ENCODE peak calls at places on chromosomes 3 and 15, in four cellular contexts. One of them, this sample, is unnamed. For H3K4me1, the result is how much of the 10 kb centered on the place peaks cover.

GRCh38 chr15:87753539-87753938 is 503.0 kb downstream of the NTRK3 start:
- DNase-seq in GM12878: no peak
- DNase-seq in H1: no peak
- DNase-seq in HepG2: no peak
- DNase-seq in this sample: no peak

GRCh38 chr15:94840794-94841587 is 609.6 kb downstream of the MCTP2 start:
- DNase-seq in GM12878: no peak
- DNase-seq in H1: no peak
- DNase-seq in HepG2: no peak
- DNase-seq in this sample: no peak

GRCh38 chr3:40317061-40317676 is 7.7 kb downstream of the EIF1B start:
- DNase-seq in GM12878: no peak
- DNase-seq in H1: no peak
- DNase-seq in HepG2: peak
- DNase-seq in this sample: peak

GRCh38 chr3:191321019-191321767 is 8.0 kb upstream of the CCDC50 start:
- DNase-seq in GM12878: no peak
- DNase-seq in H1: no peak
- DNase-seq in HepG2: no peak
- DNase-seq in this sample: no peak

GRCh38 chr3:100463002-100463401 is 29.4 kb upstream of the TMEM45A start:
- DNase-seq in GM12878: peak
- DNase-seq in H1: no peak
- DNase-seq in HepG2: peak
- DNase-seq in this sample: no peak

GRCh38 chr3:193553606-193554005 is 1.1 kb downstream of the ATP13A4 start:
- DNase-seq in GM12878: no peak
- DNase-seq in H1: no peak
- DNase-seq in HepG2: no peak
- DNase-seq in this sample: no peak

GRCh38 chr3:137061186-137061585 is 103.4 kb downstream of the IL20RB start:
- DNase-seq in GM12878: no peak
- DNase-seq in H1: no peak
- DNase-seq in HepG2: no peak
- DNase-seq in this sample: no peak

GRCh38 chr15:41936649-41937567 is 35.4 kb downstream of the EHD4 start:
- DNase-seq in GM12878: no peak
- DNase-seq in H1: no peak
- DNase-seq in HepG2: no peak
- DNase-seq in this sample: no peak

GRCh38 chr15:49865925-49866757 is 245.3 kb downstream of the DTWD1 start:
- DNase-seq in GM12878: no peak
- DNase-seq in H1: no peak
- DNase-seq in HepG2: no peak
- DNase-seq in this sample: no peak

GRCh38 chr3:14522768-14523167 is 17.4 kb downstream of the GRIP2 start:
- DNase-seq in GM12878: no peak
- DNase-seq in H1: no peak
- DNase-seq in HepG2: no peak
- DNase-seq in this sample: no peak

GRCh38 chr15:73002509-73002908 is 49.8 kb upstream of the NEO1 start:
- DNase-seq in GM12878: no peak
- DNase-seq in H1: no peak
- DNase-seq in HepG2: no peak
- DNase-seq in this sample: no peak

GRCh38 chr3:29914861-29915524 is 634.1 kb downstream of the RBMS3 start:
- DNase-seq in GM12878: no peak
- DNase-seq in H1: no peak
- DNase-seq in HepG2: no peak
- DNase-seq in this sample: no peak

GRCh38 chr3:94184781-94185180 is 121.9 kb downstream of the NSUN3 start:
- DNase-seq in GM12878: no peak
- DNase-seq in H1: no peak
- DNase-seq in HepG2: no peak
- DNase-seq in this sample: no peak

GRCh38 chr3:99637381-99638111 is 848 bp upstream of the COL8A1 start:
- DNase-seq in GM12878: no peak
- DNase-seq in H1: no peak
- DNase-seq in HepG2: no peak
- DNase-seq in this sample: no peak

GRCh38 chr15:38528279-38528678 is 36.3 kb downstream of the RASGRP1 start:
- DNase-seq in GM12878: no peak
- DNase-seq in H1: no peak
- DNase-seq in HepG2: no peak
- DNase-seq in this sample: no peak

GRCh38 chr3:55937301-55937700 is 450.2 kb upstream of the WNT5A start:
- DNase-seq in GM12878: no peak
- DNase-seq in H1: no peak
- DNase-seq in HepG2: no peak
- DNase-seq in this sample: no peak

GRCh38 chr15:65578904-65579728 is 31.8 kb downstream of the INTS14 start:
- DNase-seq in GM12878: no peak
- DNase-seq in H1: no peak
- DNase-seq in HepG2: no peak
- DNase-seq in this sample: no peak

GRCh38 chr3:177824190-177824786 is 627.0 kb upstream of the TBL1XR1 start:
- DNase-seq in GM12878: no peak
- DNase-seq in H1: no peak
- DNase-seq in HepG2: peak
- DNase-seq in this sample: no peak

GRCh38 chr3:195895078-195895899 is 13.1 kb downstream of the TNK2 start:
- DNase-seq in GM12878: no peak
- DNase-seq in H1: peak
- DNase-seq in HepG2: peak
- DNase-seq in this sample: no peak

GRCh38 chr15:66269326-66270090 is 16.0 kb upstream of the MEGF11 start:
- DNase-seq in GM12878: no peak
- DNase-seq in H1: no peak
- DNase-seq in HepG2: no peak
- DNase-seq in this sample: no peak

GRCh38 chr3:54131026-54131605 is 8.8 kb downstream of the CACNA2D3 start:
- DNase-seq in GM12878: no peak
- DNase-seq in H1: no peak
- DNase-seq in HepG2: no peak
- DNase-seq in this sample: no peak

GRCh38 chr3:196222876-196223595 is 6.7 kb downstream of the SLC51A start:
- DNase-seq in GM12878: no peak
- DNase-seq in H1: no peak
- DNase-seq in HepG2: no peak
- DNase-seq in this sample: no peak

GRCh38 chr3:19364150-19364549 is 215.8 kb downstream of the KCNH8 start:
- DNase-seq in GM12878: no peak
- DNase-seq in H1: no peak
- DNase-seq in HepG2: peak
- DNase-seq in this sample: no peak

GRCh38 chr3:62682826-62683225 is 192.4 kb downstream of the CADPS start:
- DNase-seq in GM12878: no peak
- DNase-seq in H1: no peak
- DNase-seq in HepG2: no peak
- DNase-seq in this sample: no peak

GRCh38 chr15:57025264-57025939 is 107.0 kb downstream of the TCF12 start:
- DNase-seq in GM12878: no peak
- DNase-seq in H1: no peak
- DNase-seq in HepG2: no peak
- DNase-seq in this sample: no peak

GRCh38 chr3:98809561-98809960 is 46.4 kb downstream of the ST3GAL6 start:
- DNase-seq in GM12878: no peak
- DNase-seq in H1: no peak
- DNase-seq in HepG2: no peak
- DNase-seq in this sample: no peak

GRCh38 chr3:13273604-13274105 is 146.5 kb downstream of the NUP210 start:
- DNase-seq in GM12878: no peak
- DNase-seq in H1: no peak
- DNase-seq in HepG2: no peak
- DNase-seq in this sample: no peak
- H3K4me1 ChIP-seq in GM12878: under half
- H3K4me1 ChIP-seq in H1: under half
- H3K4me1 ChIP-seq in HepG2: under half
- H3K4me1 ChIP-seq in this sample: under half

GRCh38 chr3:85560088-85560790 is 601.5 kb downstream of the CADM2 start:
- DNase-seq in GM12878: no peak
- DNase-seq in H1: no peak
- DNase-seq in HepG2: peak
- DNase-seq in this sample: no peak
- TF ChIP-seq ZNF274 in GM12878: no peak
- TF ChIP-seq ZNF274 in H1: no peak
- TF ChIP-seq ZNF274 in HepG2: no peak
- TF ChIP-seq ZNF274 in this sample: no peak

GRCh38 chr3:126529585-126530170 is 5.7 kb downstream of the CHST13 start:
- DNase-seq in GM12878: no peak
- DNase-seq in H1: no peak
- DNase-seq in HepG2: no peak
- DNase-seq in this sample: no peak

GRCh38 chr3:126531051-126531330 is 7.0 kb downstream of the CHST13 start:
- DNase-seq in GM12878: no peak
- DNase-seq in H1: no peak
- DNase-seq in HepG2: no peak
- DNase-seq in this sample: no peak

GRCh38 chr3:126528419-126528799 is 4.5 kb downstream of the CHST13 start:
- DNase-seq in GM12878: no peak
- DNase-seq in H1: no peak
- DNase-seq in HepG2: no peak
- DNase-seq in this sample: no peak

GRCh38 chr3:126528800-126529541 is 5.0 kb downstream of the CHST13 start:
- DNase-seq in GM12878: no peak
- DNase-seq in H1: no peak
- DNase-seq in HepG2: peak
- DNase-seq in this sample: no peak

GRCh38 chr3:126530171-126531050 is 6.5 kb downstream of the CHST13 start:
- DNase-seq in GM12878: no peak
- DNase-seq in H1: no peak
- DNase-seq in HepG2: no peak
- DNase-seq in this sample: no peak
- TF ChIP-seq SUZ12 in GM12878: no peak
- TF ChIP-seq SUZ12 in H1: no peak
- TF ChIP-seq SUZ12 in HepG2: no peak
- TF ChIP-seq SUZ12 in this sample: no peak

GRCh38 chr3:65490132-65490531 is 548.6 kb downstream of the MAGI1 start:
- DNase-seq in GM12878: no peak
- DNase-seq in H1: no peak
- DNase-seq in HepG2: no peak
- DNase-seq in this sample: no peak

GRCh38 chr3:65483475-65483874 is 555.2 kb downstream of the MAGI1 start:
- DNase-seq in GM12878: no peak
- DNase-seq in H1: no peak
- DNase-seq in HepG2: no peak
- DNase-seq in this sample: no peak

GRCh38 chr3:65484964-65485363 is 553.8 kb downstream of the MAGI1 start:
- DNase-seq in GM12878: no peak
- DNase-seq in H1: no peak
- DNase-seq in HepG2: no peak
- DNase-seq in this sample: no peak

GRCh38 chr3:65489253-65489652 is 549.5 kb downstream of the MAGI1 start:
- DNase-seq in GM12878: no peak
- DNase-seq in H1: no peak
- DNase-seq in HepG2: no peak
- DNase-seq in this sample: no peak

GRCh38 chr3:65485826-65486592 is 552.7 kb downstream of the MAGI1 start:
- DNase-seq in GM12878: no peak
- DNase-seq in H1: no peak
- DNase-seq in HepG2: no peak
- DNase-seq in this sample: no peak
- H3K4me1 ChIP-seq in GM12878: under half
- H3K4me1 ChIP-seq in H1: under half
- H3K4me1 ChIP-seq in HepG2: under half
- H3K4me1 ChIP-seq in this sample: under half

GRCh38 chr15:89112341-89112971 is 24.2 kb downstream of the ABHD2 start:
- DNase-seq in GM12878: peak
- DNase-seq in H1: no peak
- DNase-seq in HepG2: peak
- DNase-seq in this sample: no peak
- TF ChIP-seq ZNF274 in GM12878: no peak
- TF ChIP-seq ZNF274 in H1: no peak
- TF ChIP-seq ZNF274 in HepG2: no peak
- TF ChIP-seq ZNF274 in this sample: no peak

DNA sequence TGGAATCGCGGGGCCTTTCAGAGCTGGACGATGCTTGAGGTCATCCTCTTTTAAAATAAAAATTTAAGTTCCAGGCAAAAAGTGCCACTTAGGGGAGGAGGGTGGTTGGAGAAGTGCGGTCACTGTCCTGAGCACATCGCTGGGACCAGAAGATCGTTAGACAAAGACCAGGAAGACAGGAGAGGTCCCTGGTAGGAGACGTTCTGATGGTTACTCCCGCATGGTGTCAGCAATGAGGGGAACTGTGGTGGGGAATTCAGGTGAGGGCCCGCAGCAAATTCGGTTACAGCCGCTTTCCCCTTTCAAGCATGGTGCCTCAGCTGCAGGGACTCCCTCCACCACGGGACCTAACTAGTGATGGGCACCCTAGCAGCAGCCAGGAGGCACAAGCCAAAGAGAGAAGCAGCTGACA is 1.0 kb upstream of the ISY1 start:
- DNase-seq in GM12878: no peak
- DNase-seq in H1: peak
- DNase-seq in HepG2: peak
- DNase-seq in this sample: no peak
- TF ChIP-seq SUZ12 in GM12878: no peak
- TF ChIP-seq SUZ12 in H1: no peak
- TF ChIP-seq SUZ12 in HepG2: no peak
- TF ChIP-seq SUZ12 in this sample: no peak

DNA sequence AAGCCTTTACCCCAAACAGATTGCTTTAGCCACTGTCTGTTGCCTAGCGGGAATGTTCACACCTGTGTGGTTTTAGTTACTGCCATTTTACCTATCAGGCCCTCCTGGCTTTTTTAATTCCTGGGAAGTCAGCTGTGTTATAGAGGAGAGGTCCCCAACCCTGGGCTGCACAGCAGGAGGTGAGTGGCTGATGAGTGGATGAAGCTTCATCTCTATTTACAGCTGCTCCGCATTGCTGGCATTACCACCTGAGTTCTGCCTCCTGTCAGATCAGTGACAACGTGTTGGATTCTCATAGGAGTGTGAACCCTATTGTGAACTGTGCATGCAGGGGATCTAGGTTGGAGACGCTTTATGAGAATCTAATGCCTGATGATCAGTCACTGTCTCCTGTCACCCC is 127.0 kb downstream of the MBNL1 start:
- DNase-seq in GM12878: no peak
- DNase-seq in H1: no peak
- DNase-seq in HepG2: no peak
- DNase-seq in this sample: no peak
- H3K4me1 ChIP-seq in GM12878: under half
- H3K4me1 ChIP-seq in H1: under half
- H3K4me1 ChIP-seq in HepG2: under half
- H3K4me1 ChIP-seq in this sample: under half

GRCh38 chr3:61541694-61542093 is 19.7 kb upstream of the PTPRG start:
- DNase-seq in GM12878: no peak
- DNase-seq in H1: no peak
- DNase-seq in HepG2: no peak
- DNase-seq in this sample: no peak

GRCh38 chr3:61538486-61538885 is 22.9 kb upstream of the PTPRG start:
- DNase-seq in GM12878: no peak
- DNase-seq in H1: no peak
- DNase-seq in HepG2: no peak
- DNase-seq in this sample: no peak

GRCh38 chr3:61535826-61536225 is 25.5 kb upstream of the PTPRG start:
- DNase-seq in GM12878: no peak
- DNase-seq in H1: no peak
- DNase-seq in HepG2: no peak
- DNase-seq in this sample: no peak

GRCh38 chr3:61532739-61533500 is 28.5 kb upstream of the PTPRG start:
- DNase-seq in GM12878: no peak
- DNase-seq in H1: no peak
- DNase-seq in HepG2: no peak
- DNase-seq in this sample: no peak

GRCh38 chr3:61537366-61537765 is 24.0 kb upstream of the PTPRG start:
- DNase-seq in GM12878: no peak
- DNase-seq in H1: no peak
- DNase-seq in HepG2: no peak
- DNase-seq in this sample: peak
- TF ChIP-seq ZNF274 in GM12878: no peak
- TF ChIP-seq ZNF274 in H1: no peak
- TF ChIP-seq ZNF274 in HepG2: no peak
- TF ChIP-seq ZNF274 in this sample: no peak